ENCODE peak calls at places on chromosomes 7 and 10, in four cellular contexts. C is epithelial cell of esophagus, M is HCT116, S is fibroblast of lung. X is an unnamed sample.

GRCh38 chr10:75400163-75400768 is 1.3 kb downstream of the ZNF503 start:
- DNase-seq in C (no peak), M (no peak), S (peak), X (peak)

GRCh38 chr7:157601530-157601929 is 264.7 kb downstream of the DNAJB6 start:
- DNase-seq in C (no peak), M (no peak), S (no peak), X (no peak)

GRCh38 chr10:97673736-97674525 is 13.1 kb downstream of the AVPI1 start:
- DNase-seq in C (peak), M (no peak), S (peak), X (no peak)

GRCh38 chr10:77164616-77165311 is 472.8 kb downstream of the KCNMA1 start:
- DNase-seq in C (peak), M (no peak), S (no peak), X (no peak)

GRCh38 chr7:142717453-142717852 is 31.8 kb upstream of the PRSS1 start:
- DNase-seq in C (no peak), M (no peak), S (no peak), X (no peak)

GRCh38 chr10:75191821-75192568 is 18.6 kb upstream of the VDAC2 start:
- DNase-seq in C (peak), M (no peak), S (peak), X (peak)

GRCh38 chr7:127821146-127821545 is 169.2 kb downstream of the SND1 start:
- DNase-seq in C (no peak), M (no peak), S (no peak), X (no peak)

GRCh38 chr10:17817316-17817715 is 8.2 kb downstream of the MRC1 start:
- DNase-seq in C (no peak), M (no peak), S (no peak), X (no peak)

GRCh38 chr10:104824378-104825006 is 183.4 kb downstream of the SORCS3 start:
- DNase-seq in C (peak), M (peak), S (peak), X (peak)

GRCh38 chr10:112752268-112752667 is 197.8 kb upstream of the TCF7L2 start:
- DNase-seq in C (no peak), M (no peak), S (no peak), X (no peak)

GRCh38 chr10:78307576-78307975 is 273.9 kb downstream of the RPS24 start:
- DNase-seq in C (no peak), M (no peak), S (no peak), X (no peak)

GRCh38 chr7:28984631-28985030 is 26.5 kb upstream of the TRIL start:
- DNase-seq in C (peak), M (no peak), S (peak), X (no peak)

GRCh38 chr10:122164815-122165491 is 106.1 kb upstream of the BTBD16 start:
- DNase-seq in C (no peak), M (no peak), S (no peak), X (no peak)

GRCh38 chr7:84949067-84949466 is 237.8 kb downstream of the SEMA3D start:
- DNase-seq in C (peak), M (no peak), S (peak), X (no peak)

GRCh38 chr10:30000802-30001571 is 58.4 kb downstream of the JCAD start:
- DNase-seq in C (peak), M (no peak), S (peak), X (no peak)

GRCh38 chr10:63795461-63795860 is 274.3 kb downstream of the REEP3 start:
- DNase-seq in C (no peak), M (no peak), S (no peak), X (no peak)

GRCh38 chr10:107971411-107971810 is 806.9 kb upstream of the SORCS1 start:
- DNase-seq in C (peak), M (no peak), S (peak), X (no peak)